ENCODE peak calls at places on chromosomes 11 and 22, in four cellular contexts. A, N, S and R are unnamed samples. For H3K4me1, the result is how much of the 10 kb centered on the place peaks cover.

GRCh38 chr11:122721201-122721963 is 65.9 kb downstream of the UBASH3B start:
- DNase-seq in A (no peak), N (no peak), S (no peak), R (peak)

GRCh38 chr11:77909277-77909676 is 85.2 kb downstream of the INTS4 start:
- DNase-seq in A (no peak), N (no peak), S (no peak), R (no peak)

GRCh38 chr11:68270334-68271022 is 1.3 kb downstream of the C11orf24 start:
- DNase-seq in A (no peak), N (no peak), S (no peak), R (no peak)

GRCh38 chr11:26960265-26960664 is 33.6 kb upstream of the FIBIN start:
- DNase-seq in A (no peak), N (no peak), S (no peak), R (peak)

GRCh38 chr11:116605543-116605942 is 167.2 kb downstream of the BUD13 start:
- DNase-seq in A (peak), N (no peak), S (peak), R (peak)

GRCh38 chr22:28051787-28052356 is 132.8 kb upstream of the PITPNB start:
- DNase-seq in A (peak), N (no peak), S (peak), R (peak)

GRCh38 chr11:134363161-134363560 is 31.4 kb downstream of the GLB1L2 start:
- DNase-seq in A (no peak), N (no peak), S (no peak), R (no peak)

GRCh38 chr11:20909995-20910726 is 240.8 kb downstream of the NELL1 start:
- DNase-seq in A (no peak), N (no peak), S (no peak), R (no peak)

GRCh38 chr22:46176508-46177003 is 26.2 kb downstream of the PPARA start:
- DNase-seq in A (no peak), N (no peak), S (no peak), R (no peak)

GRCh38 chr22:44369241-44369652 is 56.5 kb upstream of the SHISAL1 start:
- DNase-seq in A (no peak), N (no peak), S (no peak), R (no peak)

GRCh38 chr11:64791781-64792291 is 11.2 kb downstream of the MAP4K2 start:
- DNase-seq in A (no peak), N (no peak), S (no peak), R (no peak)

GRCh38 chr11:68056317-68057285 is 17.8 kb downstream of the TCIRG1 start:
- DNase-seq in A (no peak), N (no peak), S (no peak), R (no peak)

GRCh38 chr11:16239130-16240105 is 116.9 kb downstream of the SOX6 start:
- DNase-seq in A (no peak), N (no peak), S (no peak), R (peak)

GRCh38 chr11:113562981-113563461 is 87.8 kb upstream of the DRD2 start:
- DNase-seq in A (no peak), N (no peak), S (no peak), R (no peak)

GRCh38 chr11:113567867-113568266 is 92.7 kb upstream of the DRD2 start:
- DNase-seq in A (no peak), N (no peak), S (no peak), R (no peak)

GRCh38 chr11:113567097-113567496 is 91.9 kb upstream of the DRD2 start:
- DNase-seq in A (no peak), N (no peak), S (no peak), R (no peak)

GRCh38 chr11:113562576-113562975 is 87.4 kb upstream of the DRD2 start:
- DNase-seq in A (no peak), N (no peak), S (no peak), R (no peak)

GRCh38 chr11:113563766-113564165 is 88.6 kb upstream of the DRD2 start:
- DNase-seq in A (no peak), N (no peak), S (no peak), R (no peak)
- TF ChIP-seq ELK1 in A (no peak), N (no peak), S (no peak), R (no peak)

GRCh38 chr11:79950741-79951140 is 509.9 kb upstream of the TENM4 start:
- DNase-seq in A (no peak), N (no peak), S (no peak), R (no peak)

GRCh38 chr11:79949574-79949973 is 508.7 kb upstream of the TENM4 start:
- DNase-seq in A (no peak), N (no peak), S (no peak), R (no peak)

GRCh38 chr11:79956061-79956460 is 515.2 kb upstream of the TENM4 start:
- DNase-seq in A (no peak), N (no peak), S (no peak), R (no peak)

GRCh38 chr11:79950172-79950571 is 509.3 kb upstream of the TENM4 start:
- DNase-seq in A (no peak), N (no peak), S (no peak), R (no peak)

GRCh38 chr11:79953629-79954028 is 512.8 kb upstream of the TENM4 start:
- DNase-seq in A (no peak), N (no peak), S (no peak), R (no peak)
- TF ChIP-seq CTCF in A (no peak), N (no peak), S (no peak), R (no peak)

DNA sequence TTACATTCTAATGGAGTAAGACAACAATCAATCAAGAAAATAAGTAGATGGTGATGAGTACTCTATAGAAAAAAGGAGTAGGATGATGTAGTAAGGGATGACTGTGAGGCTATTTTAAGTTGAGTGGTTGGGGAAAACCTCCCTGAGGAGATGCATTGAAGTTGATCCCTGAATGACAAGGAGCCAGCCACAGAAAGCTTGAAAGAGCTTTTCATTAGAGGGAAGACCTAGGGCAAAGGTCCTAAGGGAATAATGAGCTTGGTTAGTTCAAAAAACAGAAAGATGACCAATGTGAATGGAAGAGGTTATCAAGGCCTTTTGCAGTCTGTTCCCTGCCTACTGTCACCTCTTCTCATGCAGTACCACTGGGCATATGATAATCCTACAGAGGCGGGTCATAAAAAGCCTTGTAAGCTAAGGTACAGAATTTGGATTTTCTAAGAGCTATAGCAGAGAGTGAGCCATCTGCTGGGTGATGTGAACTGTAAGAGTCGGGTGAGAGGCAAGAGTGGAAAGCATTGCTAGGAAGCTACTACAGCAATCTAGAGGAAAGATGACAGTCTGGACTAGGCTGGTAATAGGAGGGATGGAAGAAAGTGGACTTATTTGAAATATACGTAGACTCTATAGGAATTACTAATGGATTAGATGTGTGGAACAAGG is 3.1 kb downstream of the PPP2R1B start:
- DNase-seq in A (no peak), N (no peak), S (no peak), R (peak)
- H3K4me1 ChIP-seq in A (under half), N (under half), S (under half), R (under half)

GRCh38 chr11:2746401-2747230 is 46.8 kb upstream of the KCNQ1OT1 start:
- DNase-seq in A (no peak), N (no peak), S (no peak), R (no peak)
- TF ChIP-seq ELK1 in A (no peak), N (no peak), S (no peak), R (no peak)

DNA sequence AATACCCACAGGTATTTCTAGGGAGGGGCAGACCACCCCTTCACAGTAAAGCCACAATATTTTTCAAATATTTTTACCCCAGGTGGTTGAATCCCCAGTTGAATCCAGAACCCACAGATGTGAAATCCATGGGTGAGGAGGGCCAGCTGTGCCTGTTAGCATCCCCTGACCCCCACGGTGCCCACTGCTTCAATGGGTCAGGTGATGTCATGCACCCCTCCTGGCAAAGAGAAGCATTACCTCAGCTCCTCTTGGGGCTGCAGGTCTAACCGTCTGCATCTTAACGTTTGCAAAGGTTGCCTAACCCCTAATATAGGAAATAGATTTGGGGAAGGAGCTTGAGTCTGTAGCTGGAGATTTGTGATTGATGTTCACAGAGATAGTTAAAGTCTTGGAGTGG is 24.7 kb upstream of the IL17RA start:
- DNase-seq in A (no peak), N (no peak), S (no peak), R (no peak)
- TF ChIP-seq CTCF in A (no peak), N (no peak), S (no peak), R (no peak)

GRCh38 chr22:39527481-39527961 is 5.0 kb downstream of the RPS19BP1 start:
- DNase-seq in A (no peak), N (no peak), S (no peak), R (peak)
- H3K4me1 ChIP-seq in A (under half), N (half or more), S (under half), R (under half)

GRCh38 chr22:18033204-18033998 is 9.0 kb upstream of the MICAL3 start:
- DNase-seq in A (no peak), N (no peak), S (no peak), R (peak)
- TF ChIP-seq ELK1 in A (no peak), N (no peak), S (no peak), R (no peak)

DNA sequence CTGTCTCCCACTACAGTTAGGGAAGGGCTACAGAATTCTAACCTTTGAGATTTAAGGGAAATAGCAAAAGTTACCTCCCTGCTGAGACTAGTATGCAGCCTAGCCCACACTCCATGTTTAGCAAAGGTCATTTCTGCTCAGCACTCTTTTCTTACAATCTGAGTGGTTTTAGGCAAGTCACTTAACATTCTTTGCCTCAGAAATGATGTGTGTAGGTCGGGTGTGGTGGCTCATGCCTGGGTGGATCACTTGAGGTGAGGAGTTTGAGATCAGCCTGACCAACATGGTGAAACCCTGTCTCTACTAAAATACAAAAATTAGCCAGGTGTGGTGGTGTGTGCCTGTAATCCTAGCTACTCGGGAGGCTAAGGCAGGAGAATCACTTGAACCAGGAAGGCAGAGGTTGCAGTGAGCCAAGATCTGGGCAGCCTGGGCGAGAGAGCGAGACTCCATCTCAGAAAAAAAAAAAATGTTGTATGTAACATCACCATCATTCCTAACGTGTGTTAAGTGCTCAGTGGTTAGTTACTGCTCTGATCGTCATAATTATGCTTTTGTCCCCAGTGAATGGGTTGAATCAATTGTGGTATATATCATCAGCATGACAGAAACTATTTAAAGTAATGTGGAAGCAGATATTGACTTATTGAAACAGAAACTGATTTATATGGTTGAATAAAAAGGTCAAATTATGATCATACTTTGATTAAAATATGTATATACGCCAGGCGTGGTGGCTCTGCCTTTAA is 55.0 kb downstream of the COPB1 start:
- DNase-seq in A (no peak), N (no peak), S (no peak), R (no peak)
- TF ChIP-seq CTCF in A (no peak), N (no peak), S (no peak), R (no peak)